ENCODE peak calls at places on chromosomes 5 and 9, in four cellular contexts. E is A549, H is IMR-90, T is neural progenitor cell. K is an unnamed sample. For H3K4me1, the result is how much of the 10 kb centered on the place peaks cover.

GRCh38 chr5:33639478-33639877 is 198.7 kb downstream of the TARS1 start:
- DNase-seq in T (no peak), E (no peak), H (no peak), K (no peak)

GRCh38 chr9:68530618-68531017 is 10.1 kb downstream of the TMEM252 start:
- DNase-seq in E (no peak), T (peak), H (peak), K (no peak)

GRCh38 chr9:102273952-102274351 is 535.5 kb upstream of the GRIN3A start:
- DNase-seq in T (no peak), E (no peak), H (no peak), K (no peak)

GRCh38 chr9:73979894-73980264 is 517.3 kb upstream of the RORB start:
- DNase-seq in H (no peak), T (no peak), E (no peak), K (no peak)

GRCh38 chr9:93041108-93041802 is 17.2 kb upstream of the SUSD3 start:
- DNase-seq in H (no peak), E (peak), T (no peak), K (peak)

GRCh38 chr5:95134326-95134725 is 150.6 kb downstream of the MCTP1 start:
- DNase-seq in H (no peak), T (peak), E (no peak), K (no peak)

GRCh38 chr5:173532689-173533250 is 83.7 kb downstream of the BOD1 start:
- DNase-seq in E (no peak), T (no peak), H (no peak), K (no peak)

GRCh38 chr5:1453613-1454012 is 8.4 kb upstream of the SLC6A3 start:
- DNase-seq in H (no peak), E (no peak), T (no peak), K (no peak)

GRCh38 chr9:21761309-21761901 is 41.0 kb upstream of the MTAP start:
- DNase-seq in E (no peak), T (no peak), H (no peak), K (no peak)

GRCh38 chr9:116149844-116150243 is 3.7 kb upstream of the PAPPA start:
- DNase-seq in H (no peak), E (no peak), T (peak), K (peak)

GRCh38 chr9:109599131-109599530 is 101.0 kb upstream of the PTPN3 start:
- DNase-seq in H (no peak), E (no peak), T (no peak), K (no peak)

GRCh38 chr5:63860379-63860778 is 101.9 kb downstream of the HTR1A start:
- DNase-seq in T (no peak), H (no peak), E (no peak), K (no peak)

GRCh38 chr5:170444181-170444580 is 55.0 kb upstream of the KCNMB1 start:
- DNase-seq in H (no peak), T (no peak), E (no peak), K (no peak)
- H3K27ac ChIP-seq in H (no peak), T (peak), E (no peak), K (no peak)

GRCh38 chr5:150513375-150514309 is 5.7 kb downstream of the NDST1 start:
- DNase-seq in E (no peak), H (no peak), T (no peak), K (no peak)
- H3K4me1 ChIP-seq in E (half or more), H (half or more), T (under half), K (half or more)

GRCh38 chr9:5848372-5848882 is 15.5 kb upstream of the ERMP1 start:
- DNase-seq in E (no peak), H (no peak), T (no peak), K (no peak)

GRCh38 chr9:5851445-5851844 is 18.5 kb upstream of the ERMP1 start:
- DNase-seq in H (peak), E (no peak), T (no peak), K (no peak)

GRCh38 chr9:5850735-5851122 is 17.8 kb upstream of the ERMP1 start:
- DNase-seq in E (no peak), T (no peak), H (no peak), K (no peak)

GRCh38 chr9:5854032-5854792 is 21.3 kb upstream of the ERMP1 start:
- DNase-seq in T (no peak), E (no peak), H (no peak), K (no peak)

DNA sequence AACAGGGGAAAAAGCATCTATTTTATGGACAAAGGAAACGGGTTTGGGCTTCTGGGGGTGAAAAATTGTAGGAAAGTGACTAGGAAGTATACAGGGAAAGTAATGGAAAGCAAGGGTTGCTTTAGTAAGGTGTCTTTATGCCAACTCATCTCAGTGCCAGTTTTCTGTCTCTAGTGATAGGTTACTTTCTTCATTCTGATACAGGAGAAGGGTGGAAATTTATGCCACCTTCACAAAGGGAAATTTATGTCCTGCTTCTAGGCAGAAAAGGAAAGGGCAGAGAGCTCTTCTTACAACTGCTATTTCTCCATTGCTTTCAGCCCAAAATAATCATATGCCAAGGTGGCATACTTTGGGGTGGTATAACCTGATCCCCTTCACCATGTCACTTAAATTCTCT is 20.1 kb upstream of the ERMP1 start:
- DNase-seq in H (no peak), E (no peak), T (no peak), K (no peak)
- TF ChIP-seq CTCF in H (no peak), E (no peak), T (no peak), K (no peak)

DNA sequence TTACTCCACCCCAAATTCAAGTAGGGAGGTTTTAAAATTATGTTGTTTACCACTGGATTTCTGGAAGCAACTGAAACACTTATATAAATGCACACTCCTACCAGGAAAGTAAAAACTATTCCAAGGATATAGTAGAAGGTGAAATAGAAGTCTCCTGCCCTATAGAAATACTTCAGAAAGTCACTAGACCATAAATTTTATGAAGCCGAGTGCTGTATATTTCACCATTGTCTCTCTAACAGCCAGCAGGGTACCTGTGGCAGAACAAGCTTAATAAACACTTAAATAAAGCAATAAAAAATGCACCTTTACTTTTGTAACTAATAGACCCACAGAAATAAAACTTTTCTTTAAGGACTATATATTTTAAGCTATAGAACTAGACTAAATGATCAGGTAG is 631.6 kb downstream of the PDE4D start:
- DNase-seq in H (no peak), T (no peak), E (no peak), K (no peak)
- H3K27ac ChIP-seq in H (no peak), T (no peak), E (peak), K (no peak)

GRCh38 chr5:151773979-151774378 is 2.2 kb downstream of the G3BP1 start:
- DNase-seq in E (no peak), H (no peak), T (no peak), K (no peak)
- H3K4me1 ChIP-seq in E (under half), H (under half), T (under half), K (under half)

GRCh38 chr5:76954383-76954763 is 1.5 kb downstream of the CRHBP start:
- DNase-seq in H (no peak), E (no peak), T (peak), K (no peak)
- TF ChIP-seq CTCF in H (no peak), E (no peak), T (no peak), K (no peak)

DNA sequence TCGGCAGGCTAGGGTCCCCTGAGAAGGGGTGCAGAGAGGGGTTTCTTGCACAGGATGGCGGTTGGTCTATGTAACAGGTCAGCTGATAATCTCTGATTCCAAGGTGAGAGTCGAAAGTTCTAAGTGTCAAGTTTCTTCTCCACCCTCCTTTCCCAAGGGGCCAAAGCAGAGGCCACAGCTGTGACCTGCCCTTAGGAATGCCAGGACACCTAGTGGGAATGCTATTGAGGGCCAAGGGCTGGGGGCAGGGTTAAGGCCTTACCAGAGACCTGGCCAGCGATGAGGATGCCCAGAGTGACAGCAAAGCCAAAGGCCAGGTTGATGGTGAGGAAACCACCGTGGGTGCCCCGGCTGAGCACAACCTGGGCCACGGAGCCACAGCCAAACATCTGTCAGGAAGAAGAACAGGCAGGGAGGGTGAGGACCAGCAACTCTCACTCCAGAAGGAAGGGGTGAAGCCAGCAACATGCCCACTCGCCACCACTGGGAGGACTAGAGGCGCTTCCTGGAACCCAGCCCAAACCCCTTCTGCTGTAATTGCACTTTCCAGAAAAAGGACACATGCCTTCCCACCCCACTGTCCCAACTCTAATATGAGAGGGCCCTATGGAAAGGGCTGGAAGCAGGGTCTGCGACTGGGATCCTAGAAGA is 3.8 kb downstream of the AQP3 start:
- DNase-seq in T (no peak), H (no peak), E (no peak), K (no peak)
- H3K27ac ChIP-seq in T (no peak), H (no peak), E (no peak), K (no peak)

GRCh38 chr5:113214026-113214425 is 220.8 kb downstream of the TSSK1B start:
- DNase-seq in H (no peak), T (no peak), E (no peak), K (no peak)
- H3K4me1 ChIP-seq in H (under half), T (half or more), E (under half), K (under half)

DNA sequence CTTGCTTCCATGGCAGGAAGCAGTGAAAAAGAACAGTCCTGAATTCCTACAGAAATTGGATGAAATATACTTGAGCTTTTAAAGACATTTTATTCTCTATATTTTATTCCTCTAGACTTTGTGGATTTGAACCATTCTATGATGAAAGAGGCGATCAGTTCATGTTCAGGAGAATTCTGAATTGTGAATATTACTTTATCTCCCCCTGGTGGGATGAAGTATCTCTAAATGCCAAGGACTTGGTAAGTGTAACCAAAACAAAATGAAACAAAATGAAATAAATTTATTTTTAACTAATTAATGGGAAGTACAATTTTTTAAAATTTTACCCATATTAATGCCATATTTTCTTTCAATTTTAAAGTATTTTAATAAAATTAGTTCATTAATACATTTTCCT is 34.1 kb downstream of the STARD4 start:
- DNase-seq in E (no peak), H (no peak), T (no peak), K (no peak)
- TF ChIP-seq CTCF in E (no peak), H (peak), T (peak), K (no peak)